ENCODE peak calls at places on chromosomes 7 and 10, in six cellular contexts. C, B, W, Z, K and Y are unnamed samples.

GRCh38 chr10:3354171-3354570 is 181.6 kb upstream of the PITRM1 start:
- DNase-seq in C (no peak), B (no peak), W (no peak), Z (no peak), K (no peak), Y (no peak)

GRCh38 chr7:832292-832967 is at the start of gene SUN1:
- DNase-seq in C (peak; percentile 59), B (peak; percentile 87), W (peak; percentile 71), Z (no peak), K (no peak), Y (peak; percentile 67)

GRCh38 chr10:34854147-34854601 is 39.1 kb upstream of the PARD3 start:
- DNase-seq in C (peak; percentile 33), B (no peak), W (peak; percentile 64), Z (peak; percentile 52), K (no peak), Y (no peak)

GRCh38 chr7:2719007-2719406 is 31.0 kb downstream of the AMZ1 start:
- DNase-seq in C (no peak), B (no peak), W (peak; percentile 31), Z (no peak), K (peak; percentile 29), Y (no peak)

GRCh38 chr7:144842377-144842851 is 6.6 kb upstream of the TPK1 start:
- DNase-seq in C (peak; percentile 43), B (no peak), W (peak; percentile 19), Z (no peak), K (no peak), Y (peak; percentile 20)

GRCh38 chr7:34073676-34074075 is 168.3 kb downstream of the BMPER start:
- DNase-seq in C (no peak), B (no peak), W (no peak), Z (peak; percentile 80), K (no peak), Y (no peak)

GRCh38 chr10:52217531-52217930 is 96.5 kb upstream of the DKK1 start:
- DNase-seq in C (no peak), B (no peak), W (no peak), Z (no peak), K (no peak), Y (no peak)

GRCh38 chr7:45098983-45099839 is 10.4 kb upstream of the NACAD start:
- DNase-seq in C (no peak), B (no peak), W (no peak), Z (no peak), K (no peak), Y (no peak)

GRCh38 chr10:133127291-133128125 is 32.5 kb upstream of the KNDC1 start:
- DNase-seq in C (no peak), B (peak; percentile 1), W (peak; percentile 54), Z (peak; percentile 26), K (no peak), Y (no peak)

GRCh38 chr7:97078023-97078988 is 39.2 kb upstream of the SDHAF3 start:
- DNase-seq in C (no peak), B (no peak), W (no peak), Z (no peak), K (no peak), Y (no peak)

GRCh38 chr7:15626041-15626440 is 60.4 kb downstream of the MEOX2 start:
- DNase-seq in C (no peak), B (no peak), W (no peak), Z (no peak), K (no peak), Y (no peak)

GRCh38 chr10:62817763-62818425 is 1.7 kb upstream of the EGR2 start:
- DNase-seq in C (peak; percentile 52), B (peak; percentile 56), W (peak; percentile 79), Z (peak; percentile 82), K (peak; percentile 73), Y (peak; percentile 73)

DNA sequence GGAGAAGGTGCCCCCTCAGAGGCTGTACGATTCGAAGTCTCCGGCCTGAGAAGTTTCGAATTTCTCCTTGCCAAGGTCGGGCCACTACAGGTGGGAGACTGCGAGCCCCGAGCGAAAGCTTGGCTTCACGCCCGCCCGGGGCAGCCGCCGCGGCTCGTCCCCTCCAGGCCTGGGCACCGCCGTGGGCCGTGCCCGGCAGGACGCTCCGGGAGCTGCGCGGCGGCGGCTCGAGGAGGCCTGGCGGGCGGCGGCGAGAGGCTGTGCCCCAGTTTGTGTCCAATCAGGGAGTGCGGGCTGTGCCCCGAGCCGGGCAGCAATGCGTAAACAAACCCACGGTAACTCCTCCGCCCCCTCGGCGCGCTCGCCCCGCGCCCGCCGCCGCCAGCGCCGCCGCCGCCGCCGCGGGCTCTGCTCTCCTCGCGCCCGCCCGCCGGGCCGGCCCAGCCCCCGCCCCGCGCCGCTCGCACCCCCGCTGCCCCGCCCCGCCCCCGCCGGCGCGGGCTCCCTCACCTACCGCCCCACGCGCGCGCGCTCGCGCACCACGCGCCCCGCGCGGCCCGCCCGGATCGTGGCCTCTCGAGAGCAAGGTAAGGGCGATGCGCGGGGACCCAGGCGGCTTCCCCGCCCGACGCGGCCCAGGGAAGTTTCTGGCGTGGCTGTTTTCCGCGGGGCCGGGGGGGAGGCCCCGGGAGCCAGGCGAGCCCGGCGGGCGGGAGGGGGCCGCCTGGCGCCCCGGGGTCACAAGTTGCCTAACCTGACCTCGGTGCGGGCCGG is 57.8 kb upstream of the PCGF5 start:
- DNase-seq in C (peak; percentile 72), B (no peak), W (peak; percentile 65), Z (peak; percentile 85), K (no peak), Y (peak; percentile 88)
- TF ChIP-seq POLR2A in C (peak; percentile 52), B (no peak), W (peak; percentile 36), Z (peak; percentile 43), K (no peak), Y (peak; percentile 64)

DNA sequence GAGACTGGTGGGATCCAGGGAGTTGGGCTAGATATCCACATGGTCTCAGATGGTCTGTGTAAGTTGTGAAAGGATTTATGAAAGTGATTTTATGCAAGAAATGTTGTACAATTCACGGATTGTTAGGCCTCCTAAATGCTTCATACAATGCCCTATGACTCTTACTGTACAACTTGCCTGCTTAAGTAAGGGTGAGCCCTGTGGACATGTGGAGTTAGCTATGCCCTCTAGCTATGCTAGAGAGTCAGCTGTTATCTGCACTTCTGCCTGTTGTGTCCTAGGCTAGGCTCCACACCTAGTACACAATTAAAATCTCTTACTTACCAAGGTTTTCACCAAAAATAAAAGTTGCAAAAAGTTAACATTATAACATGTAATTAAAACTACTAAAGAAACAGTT is 1.7 kb upstream of the CFAP43 start:
- DNase-seq in C (no peak), B (no peak), W (peak; percentile 23), Z (no peak), K (no peak), Y (no peak)
- TF ChIP-seq POLR2A in C (no peak), B (no peak), W (no peak), Z (no peak), K (no peak), Y (no peak)

GRCh38 chr10:95770084-95770720 is 14.2 kb downstream of the ENTPD1 start:
- DNase-seq in C (no peak), B (no peak), W (no peak), Z (no peak), K (no peak), Y (no peak)
- TF ChIP-seq POLR2A in C (no peak), B (no peak), W (no peak), Z (no peak), K (no peak), Y (no peak)

GRCh38 chr7:155645652-155646051 is 1.2 kb downstream of the RBM33 start:
- DNase-seq in C (no peak), B (no peak), W (no peak), Z (no peak), K (no peak), Y (no peak)

GRCh38 chr7:155643804-155644177 is 670 bp upstream of the RBM33 start:
- DNase-seq in C (no peak), B (no peak), W (no peak), Z (no peak), K (no peak), Y (no peak)

GRCh38 chr7:155646669-155647068 is 2.2 kb downstream of the RBM33 start:
- DNase-seq in C (no peak), B (no peak), W (no peak), Z (no peak), K (no peak), Y (no peak)

GRCh38 chr7:155644971-155645509 is 579 bp downstream of the RBM33 start:
- DNase-seq in C (peak; percentile 17), B (no peak), W (peak; percentile 57), Z (peak; percentile 45), K (no peak), Y (peak; percentile 26)

DNA sequence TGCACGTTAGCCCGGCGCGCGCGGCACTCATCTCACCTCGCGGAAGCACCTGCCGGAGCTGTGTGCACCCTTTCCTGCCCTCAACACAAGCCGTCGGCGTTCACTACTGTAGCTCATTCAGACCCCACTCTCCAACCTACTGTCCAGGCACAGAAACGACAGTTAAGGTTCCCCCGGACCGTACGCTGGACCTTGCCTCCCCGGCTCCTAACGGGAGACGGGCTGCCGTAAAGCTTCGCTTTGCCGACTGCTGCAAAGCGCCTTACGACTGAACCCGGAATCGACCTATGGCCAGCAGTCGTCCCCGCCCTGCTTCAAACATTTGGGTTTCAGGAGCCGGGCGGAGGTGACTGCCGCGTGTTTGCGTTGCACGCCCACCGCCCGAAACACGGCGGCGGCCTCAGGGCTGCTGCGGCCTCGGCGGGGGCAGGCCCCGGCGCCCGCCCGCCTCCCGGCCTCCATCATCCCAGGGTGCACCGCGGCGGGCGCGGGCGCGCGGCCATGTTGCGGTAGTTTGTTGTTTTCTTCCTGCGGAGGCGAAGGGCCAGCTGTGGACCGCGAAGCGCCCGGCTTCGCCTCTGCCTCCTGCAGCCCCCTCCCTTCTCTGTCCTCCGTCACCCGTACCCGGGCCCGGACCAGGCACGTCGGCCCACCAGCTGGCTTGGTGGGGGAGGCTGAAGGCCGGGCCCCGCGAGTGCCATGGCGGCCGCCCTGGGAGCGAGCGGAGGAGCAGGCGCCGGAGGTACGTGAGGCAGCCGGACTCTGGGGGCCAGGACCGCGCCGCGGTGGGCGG is at the start of gene RBM33:
- DNase-seq in C (peak; percentile 63), B (peak; percentile 71), W (peak; percentile 93), Z (peak; percentile 85), K (peak; percentile 36), Y (peak; percentile 74)
- TF ChIP-seq POLR2A in C (peak; percentile 47), B (peak; percentile 52), W (peak; percentile 91), Z (peak; percentile 37), K (peak; percentile 92), Y (peak; percentile 28)

GRCh38 chr10:48364659-48365405 is 58.4 kb downstream of the MAPK8 start:
- DNase-seq in C (no peak), B (no peak), W (peak; percentile 53), Z (no peak), K (no peak), Y (no peak)
- TF ChIP-seq POLR2A in C (no peak), B (no peak), W (no peak), Z (no peak), K (no peak), Y (no peak)